ENCODE peak calls at places on chromosome 2, in ten cellular contexts. One of them, this sample, is unnamed.

GRCh38 chr2:115161531-115162453 is 719.4 kb downstream of the DPP10 start:
- DNase-seq in M059J: no peak
- DNase-seq in Peyer's patch: peak
- DNase-seq in stimulated activated CD4-positive, alpha-beta T cell treated with anti-CD3 and anti-CD28 coated beads, Interleukin-15, amount 100 ng/mL, for 1 hour: no peak
- DNase-seq in T-cell: no peak
- DNase-seq in T-helper 2 cell treated with Interferon-gamma antibody and Interleukin-4, amounts not matched to agents 5 μg/mL and 100 μg/mL, for 36 hours: no peak
- DNase-seq in HTR-8/SVneo: no peak
- DNase-seq in GM13976: peak
- DNase-seq in NCI-H748 treated with DMSO at 0.1 percent for 48 hours: no peak
- DNase-seq in omental fat pad: no peak
- DNase-seq in this sample: no peak

GRCh38 chr2:142872900-142873724 is 4.4 kb upstream of the KYNU start:
- DNase-seq in M059J: peak
- DNase-seq in Peyer's patch: no peak
- DNase-seq in stimulated activated CD4-positive, alpha-beta T cell treated with anti-CD3 and anti-CD28 coated beads, Interleukin-15, amount 100 ng/mL, for 1 hour: no peak
- DNase-seq in T-cell: no peak
- DNase-seq in T-helper 2 cell treated with Interferon-gamma antibody and Interleukin-4, amounts not matched to agents 5 μg/mL and 100 μg/mL, for 36 hours: no peak
- DNase-seq in HTR-8/SVneo: no peak
- DNase-seq in GM13976: no peak
- DNase-seq in NCI-H748 treated with DMSO at 0.1 percent for 48 hours: no peak
- DNase-seq in omental fat pad: no peak
- DNase-seq in this sample: peak

GRCh38 chr2:237309011-237309410 is 105.0 kb downstream of the COL6A3 start:
- DNase-seq in M059J: no peak
- DNase-seq in Peyer's patch: no peak
- DNase-seq in stimulated activated CD4-positive, alpha-beta T cell treated with anti-CD3 and anti-CD28 coated beads, Interleukin-15, amount 100 ng/mL, for 1 hour: no peak
- DNase-seq in T-cell: no peak
- DNase-seq in T-helper 2 cell treated with Interferon-gamma antibody and Interleukin-4, amounts not matched to agents 5 μg/mL and 100 μg/mL, for 36 hours: no peak
- DNase-seq in HTR-8/SVneo: no peak
- DNase-seq in GM13976: no peak
- DNase-seq in NCI-H748 treated with DMSO at 0.1 percent for 48 hours: no peak
- DNase-seq in omental fat pad: no peak
- DNase-seq in this sample: no peak

GRCh38 chr2:129467012-129467779 is 512.3 kb upstream of the RAB6C start:
- DNase-seq in M059J: no peak
- DNase-seq in Peyer's patch: no peak
- DNase-seq in stimulated activated CD4-positive, alpha-beta T cell treated with anti-CD3 and anti-CD28 coated beads, Interleukin-15, amount 100 ng/mL, for 1 hour: no peak
- DNase-seq in T-cell: no peak
- DNase-seq in T-helper 2 cell treated with Interferon-gamma antibody and Interleukin-4, amounts not matched to agents 5 μg/mL and 100 μg/mL, for 36 hours: no peak
- DNase-seq in HTR-8/SVneo: no peak
- DNase-seq in GM13976: no peak
- DNase-seq in NCI-H748 treated with DMSO at 0.1 percent for 48 hours: no peak
- DNase-seq in omental fat pad: no peak
- DNase-seq in this sample: no peak

GRCh38 chr2:27247893-27248292 is 15.0 kb downstream of the SLC30A3 start:
- DNase-seq in M059J: no peak
- DNase-seq in Peyer's patch: no peak
- DNase-seq in stimulated activated CD4-positive, alpha-beta T cell treated with anti-CD3 and anti-CD28 coated beads, Interleukin-15, amount 100 ng/mL, for 1 hour: no peak
- DNase-seq in T-cell: no peak
- DNase-seq in T-helper 2 cell treated with Interferon-gamma antibody and Interleukin-4, amounts not matched to agents 5 μg/mL and 100 μg/mL, for 36 hours: no peak
- DNase-seq in HTR-8/SVneo: no peak
- DNase-seq in GM13976: no peak
- DNase-seq in NCI-H748 treated with DMSO at 0.1 percent for 48 hours: no peak
- DNase-seq in omental fat pad: no peak
- DNase-seq in this sample: no peak

GRCh38 chr2:49840428-49840975 is 686.2 kb upstream of the FSHR start:
- DNase-seq in M059J: no peak
- DNase-seq in Peyer's patch: no peak
- DNase-seq in stimulated activated CD4-positive, alpha-beta T cell treated with anti-CD3 and anti-CD28 coated beads, Interleukin-15, amount 100 ng/mL, for 1 hour: no peak
- DNase-seq in T-cell: no peak
- DNase-seq in T-helper 2 cell treated with Interferon-gamma antibody and Interleukin-4, amounts not matched to agents 5 μg/mL and 100 μg/mL, for 36 hours: no peak
- DNase-seq in HTR-8/SVneo: no peak
- DNase-seq in GM13976: no peak
- DNase-seq in NCI-H748 treated with DMSO at 0.1 percent for 48 hours: no peak
- DNase-seq in omental fat pad: no peak
- DNase-seq in this sample: no peak

GRCh38 chr2:141654311-141654710 is 476.5 kb downstream of the LRP1B start:
- DNase-seq in M059J: no peak
- DNase-seq in Peyer's patch: no peak
- DNase-seq in stimulated activated CD4-positive, alpha-beta T cell treated with anti-CD3 and anti-CD28 coated beads, Interleukin-15, amount 100 ng/mL, for 1 hour: no peak
- DNase-seq in T-cell: no peak
- DNase-seq in T-helper 2 cell treated with Interferon-gamma antibody and Interleukin-4, amounts not matched to agents 5 μg/mL and 100 μg/mL, for 36 hours: no peak
- DNase-seq in HTR-8/SVneo: no peak
- DNase-seq in GM13976: no peak
- DNase-seq in NCI-H748 treated with DMSO at 0.1 percent for 48 hours: no peak
- DNase-seq in omental fat pad: no peak
- DNase-seq in this sample: no peak

GRCh38 chr2:163610817-163611556 is 124.8 kb downstream of the FIGN start:
- DNase-seq in M059J: no peak
- DNase-seq in Peyer's patch: no peak
- DNase-seq in stimulated activated CD4-positive, alpha-beta T cell treated with anti-CD3 and anti-CD28 coated beads, Interleukin-15, amount 100 ng/mL, for 1 hour: no peak
- DNase-seq in T-cell: no peak
- DNase-seq in T-helper 2 cell treated with Interferon-gamma antibody and Interleukin-4, amounts not matched to agents 5 μg/mL and 100 μg/mL, for 36 hours: no peak
- DNase-seq in HTR-8/SVneo: no peak
- DNase-seq in GM13976: no peak
- DNase-seq in NCI-H748 treated with DMSO at 0.1 percent for 48 hours: no peak
- DNase-seq in omental fat pad: no peak
- DNase-seq in this sample: peak

GRCh38 chr2:19812166-19812565 is 89.6 kb downstream of the TTC32 start:
- DNase-seq in M059J: no peak
- DNase-seq in Peyer's patch: no peak
- DNase-seq in stimulated activated CD4-positive, alpha-beta T cell treated with anti-CD3 and anti-CD28 coated beads, Interleukin-15, amount 100 ng/mL, for 1 hour: no peak
- DNase-seq in T-cell: no peak
- DNase-seq in T-helper 2 cell treated with Interferon-gamma antibody and Interleukin-4, amounts not matched to agents 5 μg/mL and 100 μg/mL, for 36 hours: no peak
- DNase-seq in HTR-8/SVneo: no peak
- DNase-seq in GM13976: no peak
- DNase-seq in NCI-H748 treated with DMSO at 0.1 percent for 48 hours: no peak
- DNase-seq in omental fat pad: no peak
- DNase-seq in this sample: no peak

GRCh38 chr2:216694826-216695217 is 527 bp downstream of the IGFBP5 start:
- DNase-seq in M059J: no peak
- DNase-seq in Peyer's patch: no peak
- DNase-seq in stimulated activated CD4-positive, alpha-beta T cell treated with anti-CD3 and anti-CD28 coated beads, Interleukin-15, amount 100 ng/mL, for 1 hour: no peak
- DNase-seq in T-cell: no peak
- DNase-seq in T-helper 2 cell treated with Interferon-gamma antibody and Interleukin-4, amounts not matched to agents 5 μg/mL and 100 μg/mL, for 36 hours: no peak
- DNase-seq in HTR-8/SVneo: no peak
- DNase-seq in GM13976: no peak
- DNase-seq in NCI-H748 treated with DMSO at 0.1 percent for 48 hours: no peak
- DNase-seq in omental fat pad: no peak
- DNase-seq in this sample: no peak

GRCh38 chr2:212282596-212283330 is 255.8 kb downstream of the ERBB4 start:
- DNase-seq in M059J: no peak
- DNase-seq in Peyer's patch: no peak
- DNase-seq in stimulated activated CD4-positive, alpha-beta T cell treated with anti-CD3 and anti-CD28 coated beads, Interleukin-15, amount 100 ng/mL, for 1 hour: no peak
- DNase-seq in T-cell: no peak
- DNase-seq in T-helper 2 cell treated with Interferon-gamma antibody and Interleukin-4, amounts not matched to agents 5 μg/mL and 100 μg/mL, for 36 hours: no peak
- DNase-seq in HTR-8/SVneo: no peak
- DNase-seq in GM13976: no peak
- DNase-seq in NCI-H748 treated with DMSO at 0.1 percent for 48 hours: peak
- DNase-seq in omental fat pad: no peak
- DNase-seq in this sample: no peak

GRCh38 chr2:17981936-17982335 is 103.5 kb downstream of the KCNS3 start:
- DNase-seq in M059J: no peak
- DNase-seq in Peyer's patch: no peak
- DNase-seq in stimulated activated CD4-positive, alpha-beta T cell treated with anti-CD3 and anti-CD28 coated beads, Interleukin-15, amount 100 ng/mL, for 1 hour: no peak
- DNase-seq in T-cell: no peak
- DNase-seq in T-helper 2 cell treated with Interferon-gamma antibody and Interleukin-4, amounts not matched to agents 5 μg/mL and 100 μg/mL, for 36 hours: no peak
- DNase-seq in HTR-8/SVneo: no peak
- DNase-seq in GM13976: no peak
- DNase-seq in NCI-H748 treated with DMSO at 0.1 percent for 48 hours: no peak
- DNase-seq in omental fat pad: no peak
- DNase-seq in this sample: no peak